ENCODE peak calls at places on chromosomes 16 and 17, in ten cellular contexts. K is activated CD4-positive, alpha-beta T cell treated with anti-CD3 and anti-CD28 coated beads, Interleukin-2, amount 50 U/mL, for 1 hour; X is epithelial cell of prostate; J is AG09319; S is hepatic stellate cell; Q is NCI-H510A; I is left cardiac atrium; O is AG04450; N is Karpas-422; R is HL-60. L is an unnamed sample.

GRCh38 chr17:70929226-70929625 is 759.9 kb downstream of the KCNJ2 start:
- DNase-seq in X (no peak), I (no peak), J (no peak), Q (no peak), O (no peak), S (no peak), K (no peak), N (no peak), R (no peak), L (no peak)

GRCh38 chr17:76267051-76267576 is 2.0 kb downstream of the UBALD2 start:
- DNase-seq in X (no peak), J (no peak), R (no peak), K (no peak), N (no peak), S (no peak), Q (no peak), O (no peak), I (no peak), L (no peak)

GRCh38 chr17:17041571-17042380 is 481 bp upstream of the MPRIP start:
- DNase-seq in X (peak), N (peak), R (peak), K (peak), O (peak), Q (peak), S (peak), I (peak), J (peak), L (peak)

GRCh38 chr17:79969906-79970305 is 65.8 kb downstream of the TBC1D16 start:
- DNase-seq in Q (no peak), X (peak), O (no peak), R (no peak), S (no peak), I (no peak), K (no peak), N (no peak), J (no peak), L (no peak)

GRCh38 chr17:70251704-70252103 is 82.4 kb downstream of the KCNJ2 start:
- DNase-seq in Q (no peak), S (no peak), N (no peak), K (no peak), X (no peak), R (no peak), O (no peak), J (no peak), I (no peak), L (no peak)

GRCh38 chr16:81528258-81528657 is 83.7 kb downstream of the CMIP start:
- DNase-seq in N (no peak), S (no peak), I (no peak), O (no peak), R (no peak), Q (no peak), J (no peak), K (no peak), X (no peak), L (no peak)

GRCh38 chr17:41620583-41621434 is 3.6 kb downstream of the KRT17 start:
- DNase-seq in O (no peak), S (no peak), X (peak), K (no peak), N (no peak), Q (no peak), I (no peak), R (no peak), J (no peak), L (no peak)

GRCh38 chr16:67235816-67236547 is 9.1 kb downstream of the TMEM208 start:
- DNase-seq in N (no peak), Q (no peak), S (no peak), X (no peak), R (no peak), J (no peak), K (peak), I (no peak), O (no peak), L (no peak)

GRCh38 chr17:4892499-4893221 is 6.7 kb upstream of the C17orf107 start:
- DNase-seq in Q (no peak), X (no peak), J (no peak), K (no peak), S (no peak), N (no peak), O (no peak), I (peak), R (no peak), L (no peak)

GRCh38 chr17:80257716-80258213 is 2.9 kb upstream of the RNF213 start:
- DNase-seq in Q (no peak), N (no peak), O (no peak), I (no peak), J (no peak), R (no peak), X (no peak), K (no peak), S (no peak), L (no peak)

GRCh38 chr16:275041-275621 is 613 bp downstream of the RGS11 start:
- DNase-seq in N (no peak), X (no peak), K (peak), Q (no peak), S (no peak), J (no peak), I (no peak), O (no peak), R (no peak), L (no peak)

GRCh38 chr17:77453613-77454559 is 313.1 kb downstream of the SEC14L1 start:
- DNase-seq in N (peak), X (no peak), J (no peak), I (no peak), O (no peak), R (peak), Q (no peak), S (no peak), K (no peak), L (no peak)

GRCh38 chr17:66985838-66986237 is 21.3 kb downstream of the CACNG4 start:
- DNase-seq in I (no peak), O (no peak), X (no peak), K (no peak), N (no peak), J (no peak), S (no peak), R (no peak), Q (no peak), L (no peak)